ENCODE peak calls at places on chromosomes 7 and 10, in ten cellular contexts. One of them, this sample, is unnamed.

GRCh38 chr10:42734537-42734936 is 48.1 kb upstream of the BMS1 start:
- DNase-seq in C1 segment of cervical spinal cord: no peak
- DNase-seq in GM18507: no peak
- DNase-seq in substantia nigra: no peak
- DNase-seq in MCF 10A: peak; percentile 38
- DNase-seq in HTR-8/SVneo: no peak
- DNase-seq in renal cortical epithelial cell: no peak
- DNase-seq in left lung: no peak
- DNase-seq in PC-9: no peak
- DNase-seq in GM10248: no peak
- DNase-seq in this sample: no peak

GRCh38 chr10:5038703-5039102 is 35.0 kb upstream of the AKR1C2 start:
- DNase-seq in C1 segment of cervical spinal cord: no peak
- DNase-seq in GM18507: no peak
- DNase-seq in substantia nigra: no peak
- DNase-seq in MCF 10A: peak; percentile 38
- DNase-seq in HTR-8/SVneo: no peak
- DNase-seq in renal cortical epithelial cell: peak; percentile 56
- DNase-seq in left lung: no peak
- DNase-seq in PC-9: no peak
- DNase-seq in GM10248: no peak
- DNase-seq in this sample: no peak

GRCh38 chr7:22665816-22666375 is 61.1 kb upstream of the IL6 start:
- DNase-seq in C1 segment of cervical spinal cord: no peak
- DNase-seq in GM18507: no peak
- DNase-seq in substantia nigra: no peak
- DNase-seq in MCF 10A: peak; percentile 26
- DNase-seq in HTR-8/SVneo: no peak
- DNase-seq in renal cortical epithelial cell: peak; percentile 38
- DNase-seq in left lung: no peak
- DNase-seq in PC-9: no peak
- DNase-seq in GM10248: no peak
- DNase-seq in this sample: no peak

GRCh38 chr7:121563177-121563576 is 167.1 kb upstream of the FAM3C start:
- DNase-seq in C1 segment of cervical spinal cord: no peak
- DNase-seq in GM18507: no peak
- DNase-seq in substantia nigra: no peak
- DNase-seq in MCF 10A: peak; percentile 21
- DNase-seq in HTR-8/SVneo: no peak
- DNase-seq in renal cortical epithelial cell: no peak
- DNase-seq in left lung: no peak
- DNase-seq in PC-9: no peak
- DNase-seq in GM10248: no peak
- DNase-seq in this sample: no peak

GRCh38 chr10:33208166-33208565 is 126.3 kb downstream of the NRP1 start:
- DNase-seq in C1 segment of cervical spinal cord: no peak
- DNase-seq in GM18507: no peak
- DNase-seq in substantia nigra: no peak
- DNase-seq in MCF 10A: no peak
- DNase-seq in HTR-8/SVneo: no peak
- DNase-seq in renal cortical epithelial cell: no peak
- DNase-seq in left lung: no peak
- DNase-seq in PC-9: no peak
- DNase-seq in GM10248: no peak
- DNase-seq in this sample: no peak

GRCh38 chr10:103765981-103766380 is 89.4 kb downstream of the SH3PXD2A start:
- DNase-seq in C1 segment of cervical spinal cord: no peak
- DNase-seq in GM18507: no peak
- DNase-seq in substantia nigra: no peak
- DNase-seq in MCF 10A: peak; percentile 66
- DNase-seq in HTR-8/SVneo: no peak
- DNase-seq in renal cortical epithelial cell: peak; percentile 67
- DNase-seq in left lung: peak; percentile 82
- DNase-seq in PC-9: peak; percentile 61
- DNase-seq in GM10248: no peak
- DNase-seq in this sample: no peak

GRCh38 chr10:68151453-68151852 is 42.2 kb downstream of the MYPN start:
- DNase-seq in C1 segment of cervical spinal cord: no peak
- DNase-seq in GM18507: no peak
- DNase-seq in substantia nigra: no peak
- DNase-seq in MCF 10A: no peak
- DNase-seq in HTR-8/SVneo: no peak
- DNase-seq in renal cortical epithelial cell: no peak
- DNase-seq in left lung: no peak
- DNase-seq in PC-9: no peak
- DNase-seq in GM10248: no peak
- DNase-seq in this sample: no peak

GRCh38 chr7:159008055-159008405 is 136.6 kb downstream of the VIPR2 start:
- DNase-seq in C1 segment of cervical spinal cord: no peak
- DNase-seq in GM18507: no peak
- DNase-seq in substantia nigra: no peak
- DNase-seq in MCF 10A: no peak
- DNase-seq in HTR-8/SVneo: no peak
- DNase-seq in renal cortical epithelial cell: no peak
- DNase-seq in left lung: no peak
- DNase-seq in PC-9: no peak
- DNase-seq in GM10248: no peak
- DNase-seq in this sample: no peak

GRCh38 chr10:95196053-95196452 is 2.0 kb downstream of the ACSM6 start:
- DNase-seq in C1 segment of cervical spinal cord: no peak
- DNase-seq in GM18507: no peak
- DNase-seq in substantia nigra: peak; percentile 8
- DNase-seq in MCF 10A: no peak
- DNase-seq in HTR-8/SVneo: no peak
- DNase-seq in renal cortical epithelial cell: no peak
- DNase-seq in left lung: no peak
- DNase-seq in PC-9: no peak
- DNase-seq in GM10248: no peak
- DNase-seq in this sample: peak; percentile 3

GRCh38 chr7:28163955-28164354 is 16.6 kb downstream of the JAZF1 start:
- DNase-seq in C1 segment of cervical spinal cord: no peak
- DNase-seq in GM18507: no peak
- DNase-seq in substantia nigra: no peak
- DNase-seq in MCF 10A: no peak
- DNase-seq in HTR-8/SVneo: no peak
- DNase-seq in renal cortical epithelial cell: no peak
- DNase-seq in left lung: no peak
- DNase-seq in PC-9: no peak
- DNase-seq in GM10248: no peak
- DNase-seq in this sample: no peak

GRCh38 chr10:116752969-116753665 is 10.8 kb upstream of the HSPA12A start:
- DNase-seq in C1 segment of cervical spinal cord: peak; percentile 13
- DNase-seq in GM18507: no peak
- DNase-seq in substantia nigra: peak; percentile 27
- DNase-seq in MCF 10A: no peak
- DNase-seq in HTR-8/SVneo: no peak
- DNase-seq in renal cortical epithelial cell: peak; percentile 50
- DNase-seq in left lung: no peak
- DNase-seq in PC-9: no peak
- DNase-seq in GM10248: no peak
- DNase-seq in this sample: peak; percentile 51

This sample was measured in occipital lobe.